ENCODE peak calls at places on chromosomes 5 and 9, in four cellular contexts. G is A549, B is upper lobe of left lung, I is heart left ventricle. R is an unnamed sample.

GRCh38 chr5:35683466-35683865 is 65.8 kb downstream of the SPEF2 start:
- DNase-seq in B (no peak), I (no peak), G (no peak), R (no peak)

GRCh38 chr9:130243015-130243881 is 22.3 kb upstream of the HMCN2 start:
- DNase-seq in I (peak), G (peak), B (peak), R (peak)

GRCh38 chr5:147822686-147823491 is 8.6 kb downstream of the SPINK1 start:
- DNase-seq in B (peak), I (no peak), G (peak), R (no peak)

GRCh38 chr9:130239741-130240241 is 25.8 kb upstream of the HMCN2 start:
- DNase-seq in I (no peak), B (no peak), G (no peak), R (no peak)

GRCh38 chr5:179220716-179221115 is 124.5 kb downstream of the ADAMTS2 start:
- DNase-seq in I (no peak), G (no peak), B (no peak), R (no peak)

GRCh38 chr5:140402258-140403074 is 833 bp downstream of the ANKHD1 start:
- DNase-seq in G (peak), B (peak), I (peak), R (peak)

GRCh38 chr5:113487779-113488644 is at the start of gene MCC:
- DNase-seq in B (peak), G (peak), I (peak), R (peak)

GRCh38 chr5:560792-561166 is 36.5 kb upstream of the SLC9A3 start:
- DNase-seq in I (no peak), B (no peak), G (no peak), R (no peak)

GRCh38 chr9:127388037-127388855 is 8.7 kb upstream of the SLC2A8 start:
- DNase-seq in I (peak), B (no peak), G (peak), R (peak)

GRCh38 chr5:120958877-120959485 is 494.9 kb downstream of the PRR16 start:
- DNase-seq in G (no peak), I (no peak), B (no peak), R (no peak)

GRCh38 chr5:69308046-69308553 is 24.5 kb downstream of the CCDC125 start:
- DNase-seq in B (no peak), G (no peak), I (no peak), R (no peak)

GRCh38 chr9:104934686-104935413 is 6.9 kb upstream of the ABCA1 start:
- DNase-seq in B (no peak), G (no peak), I (no peak), R (no peak)

GRCh38 chr9:16205455-16205854 is 652.6 kb downstream of the CCDC171 start:
- DNase-seq in B (no peak), G (no peak), I (no peak), R (no peak)

GRCh38 chr9:127215266-127216209 is 49.0 kb upstream of the GARNL3 start:
- DNase-seq in G (no peak), I (no peak), B (peak), R (no peak)

GRCh38 chr5:72649449-72649848 is 142.2 kb upstream of the ZNF366 start:
- DNase-seq in I (no peak), B (no peak), G (peak), R (no peak)

GRCh38 chr5:124755565-124755964 is 9.1 kb upstream of the ZNF608 start:
- DNase-seq in G (peak), I (no peak), B (no peak), R (no peak)

GRCh38 chr5:122415481-122416120 is 103.6 kb downstream of the SNCAIP start:
- DNase-seq in B (peak), I (peak), G (peak), R (peak)

GRCh38 chr5:170166101-170166500 is 60.4 kb downstream of the FOXI1 start:
- DNase-seq in B (no peak), I (no peak), G (no peak), R (no peak)

GRCh38 chr5:133552925-133553525 is 59.3 kb downstream of the FSTL4 start:
- DNase-seq in B (peak), I (no peak), G (peak), R (peak)

DNA sequence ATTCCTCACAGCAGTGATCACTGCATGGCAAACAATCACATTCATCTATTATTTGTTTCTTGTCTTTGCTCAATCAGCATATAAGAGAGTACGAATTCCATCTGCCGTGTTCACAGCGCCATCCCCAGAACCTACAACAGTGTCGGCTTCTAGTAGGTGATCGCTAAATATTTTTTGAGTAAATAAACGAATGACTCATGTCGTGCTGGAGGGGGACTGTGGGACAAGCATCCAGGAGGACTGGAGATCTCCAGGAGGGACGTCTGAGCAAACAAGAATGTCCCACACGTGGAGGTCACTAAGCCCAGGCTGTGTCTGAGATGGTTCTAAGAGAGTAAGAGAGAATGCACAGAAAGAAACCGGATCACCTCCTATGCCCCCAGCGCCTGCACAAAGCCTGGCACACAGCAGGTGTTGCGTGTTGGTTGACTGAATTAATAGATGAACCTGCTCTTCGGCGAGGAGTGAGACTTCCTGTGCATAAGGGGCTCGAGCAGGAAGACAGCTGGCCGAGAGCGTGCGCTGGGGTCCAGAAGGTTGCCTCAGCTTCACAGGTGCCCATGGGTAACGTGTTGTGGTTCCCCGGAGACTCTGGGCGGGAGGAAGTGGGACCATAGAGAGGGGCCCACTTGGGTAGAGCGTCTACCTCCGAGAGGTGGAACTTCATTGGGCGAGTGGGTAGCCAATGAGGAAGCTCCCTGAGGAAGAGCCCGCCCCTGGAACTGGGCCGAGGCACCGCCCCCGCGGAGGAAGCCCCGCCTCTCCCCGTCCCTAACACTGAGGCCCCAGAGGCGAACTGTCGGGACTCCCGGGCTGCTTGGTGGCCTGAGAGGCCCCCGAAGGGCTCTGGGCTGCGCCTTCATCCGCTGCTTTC is 193.0 kb downstream of the MELK start:
- DNase-seq in G (peak), I (peak), B (peak), R (peak)
- TF ChIP-seq POLR2A in G (peak), I (no peak), B (no peak), R (no peak)

GRCh38 chr9:14690986-14691730 is 2.1 kb downstream of the ZDHHC21 start:
- DNase-seq in G (no peak), I (no peak), B (no peak), R (no peak)

GRCh38 chr9:14692536-14692917 is 705 bp downstream of the ZDHHC21 start:
- DNase-seq in B (no peak), G (no peak), I (no peak), R (no peak)

DNA sequence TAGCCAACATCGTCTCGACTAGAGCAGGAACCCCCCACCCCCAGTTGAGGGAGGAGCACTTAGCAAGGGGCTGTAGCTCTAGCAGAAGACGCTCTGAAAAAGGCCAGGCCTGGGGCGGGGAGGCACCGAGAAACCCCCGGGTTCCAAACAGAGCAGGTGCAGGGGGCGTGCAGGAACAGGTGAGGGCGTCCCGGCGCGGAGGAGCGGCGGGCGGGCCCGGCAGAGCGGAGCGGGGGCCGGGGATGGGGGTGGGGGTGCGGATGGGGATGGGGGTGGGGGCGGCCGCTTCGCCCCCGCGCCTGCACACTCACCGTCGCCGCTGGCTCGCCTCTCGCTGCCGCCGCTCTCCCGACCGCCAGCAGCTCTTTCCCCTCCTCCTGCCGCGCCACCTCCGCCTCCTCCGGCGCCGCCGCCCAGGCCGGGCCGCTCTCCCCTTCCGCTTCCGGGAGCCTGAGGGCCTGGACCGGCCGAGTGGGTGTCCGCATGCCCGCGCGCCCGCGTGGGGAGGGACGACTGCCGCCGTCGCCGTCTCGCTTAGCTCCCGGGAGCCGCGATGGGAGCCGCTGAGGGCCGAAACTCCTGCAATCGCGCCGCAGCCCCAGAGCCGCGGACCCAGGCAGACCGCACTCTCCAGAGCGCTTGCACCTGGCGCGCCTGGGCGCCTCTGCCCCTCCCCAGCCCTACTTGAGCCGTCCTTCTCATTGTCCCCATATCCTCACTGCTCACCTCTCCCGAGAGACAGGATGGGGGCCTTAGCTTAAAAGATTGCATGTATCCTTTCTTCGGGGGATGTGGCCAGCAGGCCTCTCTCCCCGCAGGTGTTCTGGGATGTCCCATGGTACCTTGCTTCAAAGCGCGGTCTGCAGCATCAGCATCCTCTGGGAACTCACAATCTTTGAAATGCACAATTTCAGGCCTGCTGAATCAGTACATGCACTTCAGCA is at the start of gene ZDHHC21:
- DNase-seq in G (peak), B (peak), I (peak), R (peak)
- TF ChIP-seq CTCF in G (no peak), B (no peak), I (no peak), R (no peak)

GRCh38 chr5:177483994-177484901 is 10.8 kb upstream of the DBN1 start:
- DNase-seq in B (no peak), I (no peak), G (no peak), R (no peak)

GRCh38 chr5:177483042-177483441 is 9.6 kb upstream of the DBN1 start:
- DNase-seq in G (no peak), I (no peak), B (no peak), R (no peak)

GRCh38 chr5:177479774-177480173 is 6.3 kb upstream of the DBN1 start:
- DNase-seq in B (no peak), G (no peak), I (no peak), R (no peak)

GRCh38 chr5:177484902-177485549 is 11.6 kb upstream of the DBN1 start:
- DNase-seq in B (no peak), I (no peak), G (no peak), R (no peak)

DNA sequence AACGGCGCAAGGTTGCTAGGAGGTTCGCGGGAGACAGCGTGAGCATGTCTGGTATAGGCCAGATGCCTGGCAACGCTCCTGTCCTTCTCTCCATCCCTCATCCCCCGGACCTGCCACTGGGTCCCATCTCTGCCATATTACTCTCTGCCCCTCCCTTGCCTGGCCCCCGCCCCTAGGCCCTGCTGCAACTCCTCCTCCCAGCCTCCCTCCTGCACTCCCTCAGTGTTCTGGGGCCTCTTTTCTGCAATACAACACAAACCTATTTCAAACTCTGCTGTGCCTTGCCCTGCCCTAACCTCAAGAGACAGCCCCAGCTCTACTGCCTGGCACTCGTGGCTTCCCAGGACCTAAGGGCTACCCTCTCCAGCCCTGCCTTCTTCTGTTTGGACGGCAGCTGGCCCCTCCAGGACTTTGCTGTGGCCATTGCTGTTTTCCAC is 8.9 kb upstream of the DBN1 start:
- DNase-seq in G (no peak), I (no peak), B (no peak), R (no peak)
- TF ChIP-seq POLR2A in G (no peak), I (no peak), B (no peak), R (no peak)

GRCh38 chr5:172052454-172053236 is 46.2 kb upstream of the FBXW11 start:
- DNase-seq in G (no peak), I (peak), B (no peak), R (no peak)
- TF ChIP-seq CTCF in G (no peak), I (no peak), B (no peak), R (no peak)

GRCh38 chr5:52800394-52801213 is 12.9 kb downstream of the ITGA1 start:
- DNase-seq in I (peak), G (peak), B (peak), R (peak)
- TF ChIP-seq POLR2A in I (no peak), G (peak), B (peak), R (no peak)